ENCODE peak calls at places on chromosomes 4 and X, in seven cellular contexts. N is right cardiac atrium, A is neural crest cell, W is T-helper 2 cell, Q is AG04450, Y is endothelial cell, K is choroid plexus epithelial cell. Z is an unnamed sample.

GRCh38 chr4:128241981-128242380 is 45.6 kb downstream of the PGRMC2 start:
- DNase-seq in W (no peak), A (no peak), N (no peak), Q (no peak), Y (no peak), K (no peak), Z (no peak)

GRCh38 chrX:49956313-49956712 is 33.9 kb downstream of the CLCN5 start:
- DNase-seq in W (no peak), N (no peak), Q (no peak), K (no peak), Y (no peak), A (no peak), Z (no peak)

GRCh38 chrX:12919620-12920019 is 13.2 kb downstream of the TLR8 start:
- DNase-seq in K (no peak), N (no peak), Y (no peak), Q (no peak), A (no peak), W (no peak), Z (no peak)

GRCh38 chrX:68072016-68072415 is 361.3 kb downstream of the OPHN1 start:
- DNase-seq in Q (no peak), Y (no peak), N (no peak), K (peak), A (no peak), W (no peak), Z (no peak)

GRCh38 chrX:109281478-109282275 is 200.2 kb downstream of the GUCY2F start:
- DNase-seq in Q (no peak), A (no peak), W (no peak), Y (no peak), K (peak), N (peak), Z (peak)

GRCh38 chrX:362351-362750 is 24.4 kb downstream of the PPP2R3B start:
- DNase-seq in A (no peak), K (no peak), Y (no peak), N (no peak), W (no peak), Q (no peak), Z (no peak)

GRCh38 chr4:6749340-6750171 is 33.0 kb upstream of the KIAA0232 start:
- DNase-seq in Y (no peak), K (peak), N (peak), Q (no peak), W (no peak), A (no peak), Z (peak)

GRCh38 chr4:165201806-165202205 is 5.6 kb upstream of the KLHL2 start:
- DNase-seq in K (no peak), W (no peak), Y (no peak), Q (no peak), N (no peak), A (no peak), Z (no peak)

GRCh38 chr4:180999217-180999616 is 1244.0 kb upstream of the TENM3 start:
- DNase-seq in K (peak), N (no peak), A (no peak), Q (no peak), Y (no peak), W (no peak), Z (no peak)

GRCh38 chr4:144799486-144799885 is 153.5 kb downstream of the HHIP start:
- DNase-seq in Y (no peak), A (no peak), K (no peak), N (no peak), W (no peak), Q (no peak), Z (no peak)

GRCh38 chr4:27463816-27464215 is 603.2 kb downstream of the STIM2 start:
- DNase-seq in Q (no peak), K (peak), Y (no peak), N (no peak), W (no peak), A (no peak), Z (no peak)

GRCh38 chr4:43251760-43252317 is 359.3 kb downstream of the GRXCR1 start:
- DNase-seq in A (no peak), Y (no peak), Q (no peak), W (no peak), K (peak), N (no peak), Z (no peak)

GRCh38 chrX:37455381-37455780 is 106.2 kb downstream of the PRRG1 start:
- DNase-seq in K (peak), W (no peak), A (no peak), Q (no peak), N (no peak), Y (no peak), Z (no peak)

GRCh38 chr4:119604266-119604665 is 24.3 kb downstream of the PDE5A start:
- DNase-seq in Q (no peak), Y (no peak), N (no peak), K (no peak), A (no peak), W (no peak), Z (no peak)

GRCh38 chr4:8847764-8848163 is 23.9 kb downstream of the HMX1 start:
- DNase-seq in Y (no peak), W (no peak), Q (no peak), N (no peak), K (peak), A (no peak), Z (no peak)

GRCh38 chr4:102392033-102392744 is 46.9 kb upstream of the SLC39A8 start:
- DNase-seq in A (no peak), K (no peak), Q (no peak), Y (no peak), W (no peak), N (no peak), Z (no peak)

GRCh38 chrX:12400218-12400617 is 261.9 kb downstream of the FRMPD4 start:
- DNase-seq in Y (no peak), N (no peak), W (no peak), K (no peak), A (no peak), Q (no peak), Z (no peak)

GRCh38 chr4:163462556-163462955 is 11.0 kb downstream of the TKTL2 start:
- DNase-seq in Q (no peak), A (no peak), N (no peak), K (peak), Y (no peak), W (no peak), Z (no peak)

GRCh38 chr4:152591361-152591760 is 55.5 kb upstream of the FBXW7 start:
- DNase-seq in W (no peak), K (peak), N (peak), Y (peak), Q (no peak), A (peak), Z (peak)